ENCODE peak calls at places on chromosomes 5 and 9, in nine cellular contexts. H, S, F, U, J, G, Q, V and N are unnamed samples.

GRCh38 chr9:136744747-136745146 is 2.0 kb upstream of the LCN10 start:
- DNase-seq in H (no peak), S (no peak), F (no peak), U (no peak), J (no peak), G (no peak), Q (no peak), V (no peak), N (no peak)

GRCh38 chr5:89878140-89878570 is 531.4 kb downstream of the CETN3 start:
- DNase-seq in H (no peak), S (peak; percentile 6), F (no peak), U (no peak), J (no peak), G (peak; percentile 32), Q (peak; percentile 4), V (peak; percentile 4), N (no peak)

GRCh38 chr5:139964994-139965565 is 78.0 kb downstream of the NRG2 start:
- DNase-seq in H (no peak), S (no peak), F (no peak), U (no peak), J (no peak), G (no peak), Q (no peak), V (no peak), N (peak; percentile 74)

GRCh38 chr5:38871790-38872551 is 26.2 kb downstream of the OSMR start:
- DNase-seq in H (no peak), S (peak; percentile 23), F (no peak), U (no peak), J (no peak), G (peak; percentile 99), Q (no peak), V (no peak), N (no peak)

GRCh38 chr9:78938821-78939220 is 632.9 kb upstream of the TLE4 start:
- DNase-seq in H (no peak), S (no peak), F (no peak), U (no peak), J (no peak), G (no peak), Q (no peak), V (no peak), N (no peak)

GRCh38 chr5:160363661-160364060 is 6.8 kb downstream of the C1QTNF2 start:
- DNase-seq in H (no peak), S (no peak), F (no peak), U (no peak), J (no peak), G (no peak), Q (no peak), V (no peak), N (no peak)

GRCh38 chr9:124215956-124216355 is 41.8 kb upstream of the NEK6 start:
- DNase-seq in H (no peak), S (no peak), F (peak; percentile 17), U (peak; percentile 28), J (no peak), G (no peak), Q (no peak), V (no peak), N (no peak)

GRCh38 chr9:8917978-8918739 is 1118.6 kb upstream of the DMAC1 start:
- DNase-seq in H (no peak), S (no peak), F (no peak), U (no peak), J (no peak), G (no peak), Q (no peak), V (no peak), N (no peak)

GRCh38 chr5:179223961-179224360 is 121.3 kb downstream of the ADAMTS2 start:
- DNase-seq in H (no peak), S (no peak), F (no peak), U (no peak), J (no peak), G (no peak), Q (no peak), V (no peak), N (no peak)

GRCh38 chr9:95857122-95857521 is 18.4 kb upstream of the ERCC6L2 start:
- DNase-seq in H (no peak), S (peak; percentile 16), F (no peak), U (no peak), J (no peak), G (no peak), Q (no peak), V (peak; percentile 9), N (no peak)

GRCh38 chr5:159189310-159189709 is 20.0 kb downstream of the RNF145 start:
- DNase-seq in H (no peak), S (no peak), F (no peak), U (no peak), J (no peak), G (no peak), Q (no peak), V (no peak), N (no peak)

GRCh38 chr9:137564134-137564533 is 12.5 kb downstream of the MRPL41 start:
- DNase-seq in H (no peak), S (no peak), F (no peak), U (no peak), J (no peak), G (no peak), Q (no peak), V (no peak), N (no peak)

GRCh38 chr9:118038713-118039112 is 334.5 kb downstream of the TLR4 start:
- DNase-seq in H (no peak), S (no peak), F (no peak), U (no peak), J (no peak), G (no peak), Q (no peak), V (peak; percentile 26), N (no peak)
- TF ChIP-seq CTCF in H (no peak), S (no peak), F (no peak), U (no peak), J (no peak), G (no peak), Q (no peak), V (no peak), N (no peak)

GRCh38 chr9:110048473-110048975 is 159.4 kb downstream of the C9orf152 start:
- DNase-seq in H (peak; percentile 83), S (no peak), F (peak; percentile 73), U (no peak), J (peak; percentile 84), G (no peak), Q (peak; percentile 63), V (peak; percentile 83), N (peak; percentile 94)
- TF ChIP-seq POLR2AphosphoS5 in H (peak; percentile 82), S (no peak), F (peak; percentile 68), U (no peak), J (peak; percentile 82), G (no peak), Q (peak; percentile 39), V (peak; percentile 69), N (peak; percentile 91)

DNA sequence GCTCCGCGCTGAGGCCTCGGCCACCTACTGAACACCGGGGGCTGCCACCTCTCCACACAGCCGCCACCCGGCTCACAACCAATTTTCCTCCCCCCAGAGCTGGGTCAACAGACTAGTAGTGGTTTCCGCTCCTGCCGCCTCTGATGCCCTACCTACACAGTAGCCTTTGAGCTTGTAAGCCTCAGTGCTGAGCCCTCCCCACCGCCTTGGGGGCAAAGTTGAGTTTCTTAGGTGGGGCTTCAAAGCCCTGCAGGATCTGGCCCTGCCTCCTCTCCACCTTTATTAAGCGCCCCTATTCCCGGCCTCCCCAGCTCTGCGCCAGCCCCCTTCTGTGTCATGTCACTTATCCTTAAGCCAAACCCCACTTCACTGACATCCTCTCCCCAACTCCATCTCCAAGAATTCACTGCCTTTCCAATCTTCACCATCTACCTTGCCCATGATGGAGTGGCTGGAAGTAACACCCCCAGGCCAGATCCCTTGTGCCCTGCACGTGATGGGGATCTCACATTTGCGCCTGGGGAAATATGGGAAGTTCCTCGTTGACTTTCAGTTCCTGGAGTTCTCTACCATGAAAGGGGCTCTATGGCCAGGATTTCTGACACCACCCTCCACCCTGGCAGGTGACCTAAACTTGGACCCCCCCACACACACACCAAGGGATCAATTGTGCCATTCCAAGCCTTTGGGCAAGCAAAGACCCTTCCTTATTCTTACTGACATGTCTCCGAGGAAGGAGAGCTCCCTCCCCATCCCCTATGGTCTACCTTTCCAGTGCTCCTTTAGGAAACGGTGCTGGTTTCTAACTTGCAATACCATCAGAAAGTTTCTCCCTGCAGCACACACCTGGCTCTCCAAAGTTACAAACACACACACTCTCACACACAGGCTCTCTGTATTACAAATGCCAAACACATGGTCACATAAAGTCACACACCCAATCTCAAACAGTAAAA is 2.7 kb upstream of the CNTFR start:
- DNase-seq in H (no peak), S (no peak), F (no peak), U (no peak), J (no peak), G (no peak), Q (no peak), V (no peak), N (no peak)
- TF ChIP-seq CTCF in H (no peak), S (no peak), F (no peak), U (no peak), J (no peak), G (no peak), Q (no peak), V (no peak), N (no peak)

GRCh38 chr9:68720656-68721313 is 15.7 kb downstream of the PIP5K1B start:
- DNase-seq in H (no peak), S (no peak), F (no peak), U (no peak), J (no peak), G (no peak), Q (no peak), V (no peak), N (no peak)
- TF ChIP-seq POLR2AphosphoS5 in H (no peak), S (no peak), F (no peak), U (no peak), J (no peak), G (no peak), Q (no peak), V (no peak), N (no peak)

DNA sequence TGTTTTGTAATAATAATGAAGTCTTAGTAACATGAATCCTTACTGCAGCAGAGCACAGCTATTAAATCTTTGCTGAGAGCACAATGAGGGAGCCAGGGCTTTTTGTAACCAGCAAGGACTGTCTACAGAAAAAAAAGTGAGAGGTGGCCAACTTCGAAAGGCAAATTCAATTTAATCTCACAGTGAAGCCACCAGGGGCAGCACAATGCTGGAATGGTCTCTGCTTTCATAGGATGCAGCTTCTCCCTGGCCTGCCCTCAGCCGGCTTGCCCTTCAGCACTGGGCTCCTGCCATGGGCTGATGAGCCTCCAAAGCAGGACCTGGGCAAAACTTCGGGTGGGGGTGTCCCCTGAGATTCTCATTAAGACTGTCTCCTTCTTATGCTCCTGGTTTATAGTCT is 134.3 kb downstream of the GNAQ start:
- DNase-seq in H (no peak), S (peak; percentile 6), F (no peak), U (no peak), J (no peak), G (no peak), Q (no peak), V (peak; percentile 71), N (no peak)
- TF ChIP-seq CTCF in H (no peak), S (no peak), F (no peak), U (no peak), J (no peak), G (peak; percentile 50), Q (no peak), V (peak; percentile 56), N (peak; percentile 31)